ENCODE peak calls at places on chromosomes 13 and 19, in six cellular contexts. Z, E, V, J, O and G are unnamed samples.

GRCh38 chr19:50494186-50495019 is 16.6 kb downstream of the JOSD2 start:
- DNase-seq in E (no peak), J (no peak), Z (no peak), V (no peak), O (no peak), G (no peak)

GRCh38 chr19:45924891-45925447 is 10.4 kb upstream of the NANOS2 start:
- DNase-seq in E (no peak), J (no peak), O (no peak), V (no peak), Z (peak), G (no peak)

GRCh38 chr13:29435125-29435911 is 160.2 kb downstream of the SLC7A1 start:
- DNase-seq in O (no peak), Z (no peak), V (no peak), E (no peak), J (no peak), G (no peak)

GRCh38 chr19:57473646-57474045 is 3.7 kb downstream of the ZNF772 start:
- DNase-seq in E (peak), Z (no peak), O (no peak), V (no peak), J (no peak), G (no peak)

GRCh38 chr13:29105779-29106178 is 285.6 kb downstream of the MTUS2 start:
- DNase-seq in V (peak), Z (no peak), E (peak), O (no peak), J (no peak), G (no peak)

GRCh38 chr13:26710166-26710565 is 50.4 kb downstream of the GPR12 start:
- DNase-seq in V (no peak), O (no peak), J (no peak), Z (no peak), E (peak), G (no peak)

GRCh38 chr13:25752957-25753540 is 298.8 kb downstream of the SHISA2 start:
- DNase-seq in O (peak), V (no peak), J (no peak), E (no peak), Z (no peak), G (no peak)

GRCh38 chr13:97194473-97194872 is 27.7 kb upstream of the MBNL2 start:
- DNase-seq in J (no peak), E (peak), V (no peak), Z (peak), O (peak), G (no peak)

GRCh38 chr13:72400859-72401258 is 326.6 kb downstream of the MZT1 start:
- DNase-seq in O (no peak), Z (no peak), J (no peak), V (no peak), E (no peak), G (no peak)
- TF ChIP-seq EZH2 in O (no peak), Z (no peak), J (no peak), V (no peak), E (no peak), G (no peak)

DNA sequence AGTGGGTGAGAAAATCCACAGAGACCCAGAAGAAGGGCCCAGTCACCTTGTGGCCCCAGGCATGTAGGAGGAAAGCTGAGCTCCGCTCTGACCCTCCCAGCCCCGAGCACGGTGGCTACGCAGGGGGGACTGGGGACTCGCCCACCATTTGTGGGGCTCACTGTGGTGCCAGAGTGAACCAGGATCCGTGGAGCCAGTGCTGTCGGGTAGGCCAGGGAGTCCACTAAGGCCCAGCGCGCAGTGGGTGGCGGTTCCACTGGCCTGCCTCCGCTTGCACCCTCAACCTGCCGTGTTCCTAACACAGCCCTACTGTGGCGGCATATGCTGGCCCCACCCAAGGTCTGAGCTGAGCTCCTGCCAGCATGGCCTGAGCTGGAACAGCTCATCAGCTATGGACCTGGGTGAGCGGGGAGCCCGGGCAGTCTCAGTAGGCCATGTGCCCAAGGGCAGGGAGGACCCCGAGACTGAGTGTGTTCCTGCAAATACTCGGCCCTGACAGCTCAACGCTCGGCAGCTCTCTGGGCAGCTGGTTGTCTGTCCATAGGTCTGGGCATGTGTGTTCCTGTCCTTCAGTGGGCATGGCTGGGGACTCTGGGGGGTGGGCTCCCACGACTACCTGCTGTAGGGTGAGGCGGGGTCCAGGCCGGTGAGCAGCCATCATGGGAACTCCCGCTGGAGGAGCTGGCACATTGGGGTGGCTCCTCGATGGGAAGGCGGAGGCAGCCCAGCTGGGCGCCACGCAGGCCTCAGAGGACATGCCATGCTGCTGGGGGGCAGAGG is 36.6 kb downstream of the CEBPG start:
- DNase-seq in J (no peak), O (no peak), Z (no peak), V (no peak), E (no peak), G (no peak)
- TF ChIP-seq POLR2AphosphoS5 in J (no peak), O (no peak), Z (no peak), V (no peak), E (no peak), G (no peak)

DNA sequence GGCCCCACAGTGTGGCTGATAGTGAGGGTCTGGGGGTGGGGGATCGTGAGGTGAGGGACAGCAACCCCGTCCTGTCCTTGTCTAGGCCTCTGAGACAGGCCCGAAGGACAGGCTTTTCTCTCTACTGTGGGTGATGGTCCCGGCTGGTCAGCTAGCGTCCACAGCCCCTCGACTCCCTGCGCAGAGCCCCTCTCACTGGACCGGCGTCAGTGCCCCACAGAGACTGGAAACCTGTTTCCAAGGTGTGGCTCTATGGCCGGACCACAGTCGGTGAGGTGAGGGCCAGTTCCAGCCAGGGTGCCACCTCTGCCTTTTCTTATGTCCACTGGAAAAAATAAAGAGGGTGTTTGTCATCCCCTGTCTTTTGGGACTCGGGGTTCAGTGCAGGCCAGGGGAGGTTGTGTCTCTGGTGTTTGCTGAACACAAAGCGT is 22.6 kb downstream of the ATP11A start:
- DNase-seq in V (no peak), J (no peak), Z (no peak), O (no peak), E (no peak), G (no peak)
- H3K27ac ChIP-seq in V (peak), J (peak), Z (peak), O (peak), E (peak), G (peak)

GRCh38 chr13:112825071-112825470 is 135.2 kb downstream of the ATP11A start:
- DNase-seq in Z (no peak), E (no peak), O (no peak), J (no peak), V (no peak), G (no peak)
- TF ChIP-seq EZH2 in Z (no peak), E (no peak), O (no peak), J (no peak), V (no peak), G (no peak)

GRCh38 chr19:43527860-43528622 is 1.0 kb upstream of the ETHE1 start:
- DNase-seq in Z (no peak), J (no peak), E (no peak), V (no peak), O (no peak), G (no peak)
- TF ChIP-seq POLR2AphosphoS5 in Z (no peak), J (no peak), E (no peak), V (no peak), O (no peak), G (no peak)

DNA sequence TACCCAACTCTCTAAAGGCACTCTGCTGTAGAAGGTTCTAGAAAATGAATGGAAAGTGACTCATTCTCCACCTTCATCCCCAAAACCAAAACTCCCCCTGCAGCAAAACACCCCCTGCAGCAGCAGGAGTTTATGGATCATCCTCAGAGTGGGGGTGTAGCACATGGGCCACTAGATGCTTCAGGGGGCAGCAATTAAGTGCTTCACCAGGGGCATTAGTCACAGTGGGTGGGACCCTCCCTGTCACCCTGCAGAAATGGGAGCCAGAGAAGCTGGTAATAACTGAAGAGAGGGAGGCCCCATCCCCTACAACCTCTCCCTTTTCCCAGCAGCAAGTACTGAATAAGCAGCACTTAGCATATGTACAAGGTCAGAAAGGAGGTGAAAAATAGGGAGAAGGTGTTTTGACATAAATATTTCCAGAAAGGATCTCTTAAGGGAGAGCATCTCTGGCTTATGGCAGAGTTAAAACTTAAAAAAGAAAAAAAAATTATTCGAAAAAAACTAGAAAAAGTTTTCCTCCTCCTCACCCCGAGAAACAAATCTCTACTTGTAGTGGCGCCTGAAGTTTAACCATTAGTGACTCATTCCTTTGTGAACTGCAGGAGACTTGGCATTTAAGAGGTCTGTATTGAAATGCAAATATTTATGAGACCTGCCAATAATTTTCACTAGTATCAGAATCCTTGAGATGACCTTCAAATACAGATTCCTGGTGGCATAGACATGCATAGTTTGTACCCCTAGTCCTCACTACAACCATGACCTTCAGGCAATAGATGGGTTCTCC is 64.7 kb upstream of the MED4 start:
- DNase-seq in E (no peak), O (no peak), J (no peak), V (no peak), Z (no peak), G (no peak)
- H3K27ac ChIP-seq in E (no peak), O (no peak), J (no peak), V (no peak), Z (no peak), G (no peak)

GRCh38 chr13:50133277-50133953 is 118.2 kb downstream of the KCNRG start:
- DNase-seq in O (no peak), E (peak), J (no peak), V (peak), Z (no peak), G (no peak)
- TF ChIP-seq EZH2 in O (no peak), E (peak), J (no peak), V (peak), Z (no peak), G (no peak)

GRCh38 chr19:18656337-18657086 is 19.7 kb downstream of the KLHL26 start:
- DNase-seq in E (no peak), V (no peak), Z (no peak), J (no peak), O (no peak), G (no peak)
- TF ChIP-seq POLR2AphosphoS5 in E (no peak), V (no peak), Z (no peak), J (no peak), O (no peak), G (no peak)